ENCODE peak calls at places on chromosome X, in seven cellular contexts. V is AG08395, I is AG08396, S is GDM1, J is GM23248, G is GM13977, H is NCI-H1694. D is an unnamed sample.

GRCh38 chrX:68755726-68756125 is 73.1 kb upstream of the EFNB1 start:
- DNase-seq in V (no peak), I (no peak), S (no peak), J (no peak), G (no peak), H (no peak), D (no peak)

GRCh38 chrX:17038681-17039161 is 92.3 kb downstream of the REPS2 start:
- DNase-seq in V (peak; percentile 13), I (no peak), S (no peak), J (peak; percentile 30), G (no peak), H (no peak), D (peak; percentile 36)

GRCh38 chrX:19888419-19888879 is 1.0 kb upstream of the SH3KBP1 start:
- DNase-seq in V (peak; percentile 63), I (peak; percentile 71), S (peak; percentile 35), J (peak; percentile 80), G (peak; percentile 51), H (peak; percentile 55), D (peak; percentile 37)

GRCh38 chrX:26387906-26388305 is 171.9 kb downstream of the MAGEB5 start:
- DNase-seq in V (no peak), I (no peak), S (no peak), J (no peak), G (no peak), H (no peak), D (no peak)

GRCh38 chrX:10177004-10177396 is 20.2 kb downstream of the CLCN4 start:
- DNase-seq in V (no peak), I (no peak), S (no peak), J (no peak), G (no peak), H (no peak), D (no peak)

GRCh38 chrX:3232262-3232950 is 114.0 kb downstream of the MXRA5 start:
- DNase-seq in V (no peak), I (no peak), S (no peak), J (peak; percentile 34), G (no peak), H (no peak), D (no peak)

GRCh38 chrX:2875798-2876399 is 47.2 kb downstream of the GYG2 start:
- DNase-seq in V (peak; percentile 17), I (no peak), S (no peak), J (peak; percentile 42), G (no peak), H (no peak), D (peak; percentile 7)

GRCh38 chrX:57918750-57919436 is 8.6 kb upstream of the ZXDA start:
- DNase-seq in V (peak; percentile 11), I (no peak), S (no peak), J (peak; percentile 55), G (no peak), H (peak; percentile 33), D (peak; percentile 25)

GRCh38 chrX:68429216-68429615 is 4.1 kb downstream of the OPHN1 start:
- DNase-seq in V (no peak), I (no peak), S (no peak), J (peak; percentile 80), G (no peak), H (no peak), D (no peak)

GRCh38 chrX:108397627-108398392 is 40.4 kb downstream of the COL4A6 start:
- DNase-seq in V (no peak), I (no peak), S (no peak), J (peak; percentile 80), G (no peak), H (no peak), D (no peak)

GRCh38 chrX:4239650-4240540 is 526.4 kb upstream of the PRKX start:
- DNase-seq in V (no peak), I (no peak), S (no peak), J (no peak), G (no peak), H (no peak), D (peak; percentile 36)

GRCh38 chrX:129678176-129678880 is 23.6 kb upstream of the APLN start:
- DNase-seq in V (no peak), I (peak; percentile 50), S (no peak), J (peak; percentile 62), G (no peak), H (no peak), D (peak; percentile 28)

GRCh38 chrX:9339603-9340569 is 125.0 kb upstream of the TBL1X start:
- DNase-seq in V (no peak), I (no peak), S (no peak), J (peak; percentile 19), G (no peak), H (peak; percentile 24), D (peak; percentile 86)

GRCh38 chrX:318739-319578 is at the start of gene GTPBP6:
- DNase-seq in V (peak; percentile 99), I (peak; percentile 100), S (no peak), J (peak; percentile 99), G (peak; percentile 98), H (no peak), D (peak; percentile 96)

GRCh38 chrX:53280703-53281320 is 572 bp downstream of the IQSEC2 start:
- DNase-seq in V (peak; percentile 31), I (no peak), S (no peak), J (peak; percentile 74), G (no peak), H (no peak), D (no peak)

GRCh38 chrX:155237719-155238118 is 21.5 kb downstream of the VBP1 start:
- DNase-seq in V (no peak), I (no peak), S (no peak), J (no peak), G (no peak), H (no peak), D (no peak)

GRCh38 chrX:130103605-130104004 is 6.7 kb downstream of the ELF4 start:
- DNase-seq in V (no peak), I (no peak), S (no peak), J (no peak), G (no peak), H (no peak), D (no peak)

D was measured in MM.1S.